ENCODE peak calls at places on chromosomes 16 and 17, in six cellular contexts. Q, U, O, R, J and C are unnamed samples.

GRCh38 chr17:68257924-68258323 is 10.1 kb downstream of the AMZ2 start:
- DNase-seq in Q (no peak), U (no peak), O (no peak), R (no peak), J (no peak), C (no peak)

GRCh38 chr16:71515026-71515425 is 11.2 kb upstream of the CHST4 start:
- DNase-seq in Q (no peak), U (no peak), O (no peak), R (no peak), J (no peak), C (no peak)

GRCh38 chr16:57946181-57946801 is 24.6 kb downstream of the CNGB1 start:
- DNase-seq in Q (peak), U (no peak), O (no peak), R (no peak), J (no peak), C (no peak)

GRCh38 chr17:61238455-61238933 is 161.1 kb upstream of the TBX2 start:
- DNase-seq in Q (peak), U (no peak), O (no peak), R (no peak), J (no peak), C (no peak)

GRCh38 chr17:16888413-16889087 is 83.4 kb downstream of the TNFRSF13B start:
- DNase-seq in Q (no peak), U (no peak), O (no peak), R (no peak), J (no peak), C (no peak)

GRCh38 chr17:81142301-81143199 is 22.8 kb upstream of the PVALEF start:
- DNase-seq in Q (peak), U (peak), O (peak), R (peak), J (peak), C (peak)

GRCh38 chr17:144936-145670 is 7.7 kb downstream of the SCGB1C2 start:
- DNase-seq in Q (no peak), U (no peak), O (no peak), R (no peak), J (no peak), C (peak)

GRCh38 chr17:66904760-66905637 is 59.5 kb upstream of the CACNG4 start:
- DNase-seq in Q (peak), U (no peak), O (peak), R (peak), J (no peak), C (no peak)

GRCh38 chr16:47143677-47144558 is at the start of gene NETO2:
- DNase-seq in Q (peak), U (peak), O (peak), R (peak), J (no peak), C (no peak)

GRCh38 chr16:25048146-25048618 is 33.0 kb upstream of the ARHGAP17 start:
- DNase-seq in Q (no peak), U (no peak), O (no peak), R (no peak), J (no peak), C (no peak)

GRCh38 chr16:68264128-68265077 is at the start of gene SLC7A6:
- DNase-seq in Q (peak), U (peak), O (peak), R (peak), J (no peak), C (no peak)

GRCh38 chr17:72879877-72880276 is 212.6 kb downstream of the SLC39A11 start:
- DNase-seq in Q (no peak), U (no peak), O (no peak), R (no peak), J (no peak), C (no peak)

GRCh38 chr17:12122091-12122490 is 101.4 kb downstream of the MAP2K4 start:
- DNase-seq in Q (no peak), U (no peak), O (no peak), R (no peak), J (no peak), C (no peak)

GRCh38 chr17:29363716-29364115 is 26.4 kb upstream of the TAOK1 start:
- DNase-seq in Q (no peak), U (no peak), O (no peak), R (no peak), J (no peak), C (no peak)

GRCh38 chr17:61284174-61284573 is 115.5 kb upstream of the TBX2 start:
- DNase-seq in Q (no peak), U (no peak), O (no peak), R (no peak), J (no peak), C (no peak)

GRCh38 chr16:56357765-56358322 is 67.5 kb downstream of the AMFR start:
- DNase-seq in Q (peak), U (no peak), O (no peak), R (peak), J (no peak), C (no peak)

GRCh38 chr16:85759136-85759535 is 8.2 kb upstream of the C16orf74 start:
- DNase-seq in Q (no peak), U (no peak), O (no peak), R (no peak), J (no peak), C (no peak)

GRCh38 chr16:14106457-14106856 is 35.3 kb downstream of the MRTFB start:
- DNase-seq in Q (no peak), U (no peak), O (no peak), R (peak), J (no peak), C (no peak)

GRCh38 chr17:34255381-34255732 is 272 bp downstream of the CCL2 start:
- DNase-seq in Q (no peak), U (no peak), O (no peak), R (no peak), J (no peak), C (no peak)

GRCh38 chr17:30520436-30520835 is 43.2 kb downstream of the GOSR1 start:
- DNase-seq in Q (no peak), U (no peak), O (no peak), R (no peak), J (no peak), C (no peak)

GRCh38 chr17:14308965-14309879 is 8.3 kb downstream of the HS3ST3B1 start:
- DNase-seq in Q (peak), U (peak), O (peak), R (peak), J (no peak), C (peak)

GRCh38 chr17:48488548-48489106 is 42.2 kb downstream of the HOXB1 start:
- DNase-seq in Q (no peak), U (peak), O (no peak), R (no peak), J (no peak), C (no peak)

GRCh38 chr16:57848181-57848580 is 45.9 kb upstream of the KIFC3 start:
- DNase-seq in Q (no peak), U (no peak), O (no peak), R (no peak), J (no peak), C (no peak)

GRCh38 chr16:67246081-67246944 is 968 bp downstream of the FHOD1 start:
- DNase-seq in Q (peak), U (peak), O (peak), R (peak), J (no peak), C (peak)

GRCh38 chr17:29005936-29006438 is at the start of gene SEZ6:
- DNase-seq in Q (peak), U (peak), O (peak), R (peak), J (no peak), C (peak)

GRCh38 chr17:10149573-10150399 is 48.6 kb downstream of the GAS7 start:
- DNase-seq in Q (no peak), U (no peak), O (no peak), R (no peak), J (peak), C (no peak)

GRCh38 chr17:47266782-47267181 is 13.2 kb downstream of the ITGB3 start:
- DNase-seq in Q (no peak), U (no peak), O (no peak), R (no peak), J (no peak), C (no peak)

GRCh38 chr17:77382356-77382911 is 241.7 kb downstream of the SEC14L1 start:
- DNase-seq in Q (no peak), U (no peak), O (no peak), R (peak), J (no peak), C (no peak)

GRCh38 chr17:8122923-8123694 is 797 bp downstream of the HES7 start:
- DNase-seq in Q (peak), U (no peak), O (peak), R (no peak), J (no peak), C (no peak)

GRCh38 chr17:39527220-39527813 is 66.0 kb downstream of the CDK12 start:
- DNase-seq in Q (no peak), U (peak), O (no peak), R (peak), J (no peak), C (no peak)

GRCh38 chr17:19744922-19745757 is 3.0 kb downstream of the ALDH3A1 start:
- DNase-seq in Q (peak), U (peak), O (peak), R (no peak), J (no peak), C (peak)

GRCh38 chr17:260031-260791 is 78.8 kb upstream of the DOC2B start:
- DNase-seq in Q (no peak), U (no peak), O (no peak), R (no peak), J (no peak), C (peak)

GRCh38 chr17:50763716-50764450 is 3.4 kb downstream of the ANKRD40CL start:
- DNase-seq in Q (no peak), U (no peak), O (no peak), R (no peak), J (no peak), C (no peak)

GRCh38 chr16:70390774-70391173 is 44.1 kb downstream of the DDX19A start:
- DNase-seq in Q (no peak), U (no peak), O (no peak), R (no peak), J (no peak), C (no peak)

GRCh38 chr16:20760346-20760745 is 3.5 kb upstream of the ACSM3 start:
- DNase-seq in Q (no peak), U (no peak), O (no peak), R (no peak), J (no peak), C (no peak)

GRCh38 chr16:13289515-13289914 is 388.1 kb downstream of the SHISA9 start:
- DNase-seq in Q (no peak), U (no peak), O (no peak), R (no peak), J (peak), C (no peak)

GRCh38 chr16:84559311-84559932 is 55.0 kb upstream of the MEAK7 start:
- DNase-seq in Q (no peak), U (no peak), O (no peak), R (no peak), J (no peak), C (no peak)

DNA sequence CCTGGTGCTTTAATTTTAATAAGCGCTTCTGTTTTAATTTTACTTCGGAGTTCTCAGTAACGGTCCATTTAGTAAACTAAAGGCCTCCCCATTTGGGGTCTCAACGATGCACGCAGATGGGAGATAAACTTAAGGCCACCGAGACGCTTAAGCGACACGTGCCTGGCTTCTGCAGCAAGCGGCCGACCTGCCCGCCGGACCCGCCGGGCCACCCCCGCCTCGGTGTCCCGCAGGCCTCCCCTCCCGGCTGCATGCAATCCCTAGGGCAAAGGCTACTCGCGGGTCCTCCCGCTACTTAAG is 592 bp downstream of the GCSH start:
- DNase-seq in Q (no peak), U (no peak), O (no peak), R (no peak), J (no peak), C (no peak)
- TF ChIP-seq CHD2 in Q (no peak), U (no peak), O (no peak), R (no peak), J (no peak), C (no peak)

DNA sequence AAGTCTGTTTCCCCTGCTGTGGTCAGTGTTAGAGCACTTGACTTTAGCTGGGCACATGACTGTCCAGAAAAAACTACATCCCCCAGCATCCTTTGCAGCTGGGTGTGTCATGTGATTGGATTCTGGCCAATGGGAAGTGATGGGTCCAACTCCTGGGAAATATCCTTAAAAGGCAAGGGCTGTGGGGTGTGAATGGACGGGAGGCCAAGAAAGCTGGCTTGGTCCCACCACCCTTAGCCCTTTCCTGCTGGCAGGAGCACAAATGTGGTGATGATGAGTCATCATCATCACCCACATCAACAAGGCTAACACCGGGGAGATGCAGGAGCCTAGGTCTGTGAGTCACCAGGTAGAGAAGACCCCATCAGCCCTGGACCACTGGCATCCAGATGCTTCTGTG is 341.7 kb downstream of the C16orf95 start:
- DNase-seq in Q (peak), U (peak), O (peak), R (no peak), J (no peak), C (peak)
- TF ChIP-seq CHD2 in Q (no peak), U (no peak), O (no peak), R (no peak), J (no peak), C (peak)

GRCh38 chr17:20944014-20944905 is 98.6 kb downstream of the USP22 start:
- DNase-seq in Q (no peak), U (no peak), O (no peak), R (peak), J (no peak), C (no peak)
- TF ChIP-seq CHD2 in Q (no peak), U (no peak), O (no peak), R (no peak), J (no peak), C (no peak)

GRCh38 chr17:76200354-76200753 is 39.9 kb downstream of the RNF157 start:
- DNase-seq in Q (no peak), U (no peak), O (no peak), R (no peak), J (no peak), C (no peak)

GRCh38 chr17:76198702-76199101 is 41.6 kb downstream of the RNF157 start:
- DNase-seq in Q (no peak), U (no peak), O (no peak), R (no peak), J (no peak), C (no peak)

GRCh38 chr17:76204277-76204676 is 36.0 kb downstream of the RNF157 start:
- DNase-seq in Q (no peak), U (no peak), O (peak), R (peak), J (no peak), C (no peak)

GRCh38 chr17:76199466-76199865 is 40.8 kb downstream of the RNF157 start:
- DNase-seq in Q (no peak), U (no peak), O (no peak), R (no peak), J (no peak), C (no peak)

DNA sequence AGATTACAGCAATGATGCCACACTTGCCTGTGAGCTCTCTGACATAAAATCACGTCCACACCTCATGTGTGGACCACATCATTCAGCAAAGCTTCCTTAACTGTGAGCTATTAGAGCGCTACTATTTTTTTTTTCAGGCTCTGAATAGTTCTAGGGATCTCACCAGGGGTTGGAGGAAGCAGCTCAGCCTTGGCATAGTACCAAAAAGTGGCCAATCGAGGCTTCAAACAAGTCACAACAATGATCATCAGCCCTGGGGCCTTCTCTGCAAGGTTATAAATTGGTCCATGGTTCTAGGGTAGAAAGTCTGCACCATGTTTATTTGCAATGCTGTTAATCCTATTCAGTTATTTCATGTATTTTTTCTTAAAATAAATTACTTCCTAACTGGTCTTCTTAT is 37.8 kb downstream of the RNF157 start:
- DNase-seq in Q (no peak), U (no peak), O (no peak), R (no peak), J (no peak), C (no peak)
- TF ChIP-seq CHD2 in Q (no peak), U (no peak), O (no peak), R (no peak), J (no peak), C (no peak)

GRCh38 chr16:79011282-79011681 is 589.3 kb downstream of the MAF start:
- DNase-seq in Q (no peak), U (no peak), O (no peak), R (no peak), J (no peak), C (no peak)
- TF ChIP-seq CHD2 in Q (no peak), U (no peak), O (no peak), R (no peak), J (no peak), C (no peak)

GRCh38 chr17:58913971-58914769 is 158.5 kb downstream of the PPM1E start:
- DNase-seq in Q (no peak), U (no peak), O (no peak), R (no peak), J (no peak), C (no peak)
- TF ChIP-seq CHD2 in Q (no peak), U (no peak), O (no peak), R (no peak), J (no peak), C (no peak)